ENCODE peak calls at places on chromosome 1, in six cellular contexts. P, X, C, V, G and R are unnamed samples.

GRCh38 chr1:18949689-18950414 is 6.6 kb downstream of the IFFO2 start:
- DNase-seq in P (no peak), X (no peak), C (no peak), V (no peak), G (no peak), R (no peak)

GRCh38 chr1:238399558-238399957 is 508.8 kb upstream of the ZP4 start:
- DNase-seq in P (peak), X (no peak), C (no peak), V (no peak), G (no peak), R (peak)

GRCh38 chr1:198577444-198577843 is 37.0 kb upstream of the ATP6V1G3 start:
- DNase-seq in P (no peak), X (no peak), C (no peak), V (no peak), G (no peak), R (no peak)

GRCh38 chr1:156444407-156445001 is 56.1 kb downstream of the MEF2D start:
- DNase-seq in P (peak), X (no peak), C (no peak), V (no peak), G (no peak), R (peak)

GRCh38 chr1:116177861-116178260 is 66.7 kb downstream of the MAB21L3 start:
- DNase-seq in P (no peak), X (no peak), C (no peak), V (no peak), G (no peak), R (no peak)

GRCh38 chr1:221693087-221693486 is 48.8 kb downstream of the DUSP10 start:
- DNase-seq in P (peak), X (no peak), C (no peak), V (no peak), G (no peak), R (peak)

GRCh38 chr1:29516063-29516820 is 279.9 kb downstream of the PTPRU start:
- DNase-seq in P (no peak), X (no peak), C (no peak), V (no peak), G (no peak), R (no peak)

GRCh38 chr1:211705439-211706205 is 30.2 kb upstream of the NEK2 start:
- DNase-seq in P (peak), X (no peak), C (no peak), V (no peak), G (no peak), R (no peak)

GRCh38 chr1:115679141-115679611 is 37.4 kb downstream of the VANGL1 start:
- DNase-seq in P (no peak), X (no peak), C (peak), V (no peak), G (no peak), R (no peak)

GRCh38 chr1:54582566-54583306 is 34.7 kb downstream of the ACOT11 start:
- DNase-seq in P (no peak), X (no peak), C (no peak), V (no peak), G (peak), R (no peak)

GRCh38 chr1:244353572-244354091 is 98.1 kb downstream of the ADSS2 start:
- DNase-seq in P (no peak), X (no peak), C (no peak), V (no peak), G (peak), R (no peak)

GRCh38 chr1:179598631-179599030 is 7.0 kb downstream of the TDRD5 start:
- DNase-seq in P (peak), X (no peak), C (no peak), V (no peak), G (no peak), R (peak)

GRCh38 chr1:11873395-11873794 is 14.7 kb upstream of the NPPB start:
- DNase-seq in P (no peak), X (no peak), C (no peak), V (no peak), G (no peak), R (no peak)

GRCh38 chr1:231918239-231919015 is 291.8 kb downstream of the DISC1 start:
- DNase-seq in P (peak), X (no peak), C (no peak), V (no peak), G (no peak), R (no peak)